ENCODE peak calls at places on chromosomes 12 and 14, in eight cellular contexts. Y is heart left ventricle; V is thoracic aorta; J is GM12878; W is mammary epithelial cell; Z is fibroblast of lung; K is CD8-positive, alpha-beta T cell; S is IMR-90. A is an unnamed sample. For H3K4me1 and H3K9me3, the result is how much of the 10 kb centered on the place peaks cover.

GRCh38 chr12:28698541-28698940 is 450.5 kb upstream of the FAR2 start:
- DNase-seq in K (no peak), V (no peak), J (no peak), S (no peak), W (no peak), Y (no peak), Z (no peak), A (no peak)

GRCh38 chr12:52119398-52120254 is 40.1 kb downstream of the SMIM41 start:
- DNase-seq in Z (peak), J (no peak), W (no peak), Y (no peak), K (no peak), S (no peak), V (no peak), A (peak)

GRCh38 chr12:51392556-51393237 is 1.5 kb upstream of the GALNT6 start:
- DNase-seq in J (no peak), Y (no peak), S (no peak), Z (peak), K (peak), W (no peak), V (no peak), A (peak)

GRCh38 chr12:25904442-25904841 is 54.0 kb upstream of the RASSF8 start:
- DNase-seq in Z (peak), V (no peak), J (no peak), S (peak), Y (no peak), K (no peak), W (no peak), A (peak)

GRCh38 chr12:116597886-116598285 is 38.7 kb downstream of the MAP1LC3B2 start:
- DNase-seq in W (no peak), J (no peak), S (no peak), Z (no peak), K (no peak), Y (no peak), V (no peak), A (peak)

GRCh38 chr14:57486767-57487379 is 6.8 kb downstream of the CCDC198 start:
- DNase-seq in S (peak), K (no peak), V (no peak), Z (peak), J (no peak), Y (no peak), W (peak), A (peak)

GRCh38 chr14:32189806-32190205 is 12.0 kb upstream of the RNU6-7 start:
- DNase-seq in K (no peak), J (no peak), Y (no peak), Z (no peak), V (no peak), W (no peak), S (no peak), A (no peak)

GRCh38 chr14:42459171-42459685 is 852.6 kb downstream of the LRFN5 start:
- DNase-seq in J (no peak), S (no peak), Y (no peak), K (no peak), V (no peak), Z (no peak), W (no peak), A (no peak)

DNA sequence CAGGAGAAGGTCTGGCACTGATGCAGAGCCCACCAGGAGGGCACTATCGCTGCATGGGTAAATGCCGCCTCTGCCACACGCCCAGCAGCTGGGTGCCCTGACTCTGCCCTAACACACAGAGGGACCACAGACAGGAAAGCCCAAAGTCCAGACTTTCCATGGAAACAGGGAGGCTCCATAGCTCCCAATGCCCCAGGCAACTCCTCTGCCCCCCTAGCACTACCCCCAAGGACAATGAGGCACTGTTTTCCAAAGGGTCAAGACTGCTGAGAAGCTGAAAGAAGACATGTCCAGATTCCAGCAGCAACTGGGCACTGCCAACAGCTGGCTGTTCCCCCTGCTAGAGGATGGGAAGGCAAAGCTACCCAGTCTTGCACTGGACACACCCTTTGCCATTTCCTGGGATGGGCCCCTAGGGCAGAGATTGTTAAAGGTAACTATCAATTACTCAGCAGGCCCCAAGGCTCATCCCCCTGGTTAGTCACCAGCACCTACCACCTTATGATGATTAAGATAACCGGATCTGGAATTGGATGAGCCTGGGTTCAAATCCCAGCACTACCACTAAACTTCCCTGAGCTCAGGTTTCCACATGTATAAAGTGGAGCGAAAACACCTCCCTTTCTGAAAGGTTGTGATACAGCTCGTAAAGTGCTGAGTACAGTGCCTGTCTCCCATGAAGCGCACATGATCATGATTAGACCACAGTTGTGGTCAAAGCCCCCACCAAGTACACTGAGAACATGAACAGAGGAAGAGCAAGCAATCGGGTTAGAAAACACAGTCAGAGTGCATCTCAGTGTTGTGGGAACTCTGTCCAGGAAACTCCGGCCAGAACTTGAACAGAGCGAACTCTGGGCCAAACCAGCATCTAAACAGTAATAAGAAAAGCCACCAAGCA is 3.3 kb downstream of the PXN start:
- DNase-seq in V (no peak), S (no peak), J (no peak), Y (no peak), Z (no peak), K (peak), W (peak), A (no peak)
- H3K4me1 ChIP-seq in V (half or more), S (under half), J (under half), Y (half or more), Z (under half), K (half or more), W (half or more), A (half or more)

GRCh38 chr14:91245029-91245428 is 525 bp upstream of the GPR68 start:
- DNase-seq in K (peak), J (no peak), W (no peak), Z (no peak), Y (no peak), V (no peak), S (no peak), A (no peak)
- H3K9me3 ChIP-seq in K (under half), J (under half), W (under half), Z (under half), Y (under half), V (under half), S (under half), A (under half)

GRCh38 chr12:64624035-64624434 is 13.7 kb downstream of the RASSF3 start:
- DNase-seq in W (no peak), J (no peak), Y (no peak), K (no peak), Z (no peak), S (no peak), V (no peak), A (no peak)

GRCh38 chr12:64618953-64619590 is 8.8 kb downstream of the RASSF3 start:
- DNase-seq in J (peak), W (peak), V (no peak), K (no peak), Y (no peak), S (peak), Z (peak), A (peak)

GRCh38 chr12:64625243-64626077 is 15.2 kb downstream of the RASSF3 start:
- DNase-seq in K (peak), S (peak), V (peak), W (peak), Z (peak), J (peak), Y (peak), A (peak)

GRCh38 chr12:64616221-64616620 is 5.9 kb downstream of the RASSF3 start:
- DNase-seq in V (no peak), K (no peak), W (no peak), Y (no peak), J (no peak), Z (peak), S (peak), A (peak)

GRCh38 chr12:64621257-64621942 is 11.1 kb downstream of the RASSF3 start:
- DNase-seq in W (peak), S (peak), J (peak), Y (no peak), K (no peak), V (no peak), Z (peak), A (peak)
- H3K4me1 ChIP-seq in W (under half), S (under half), J (under half), Y (half or more), K (half or more), V (half or more), Z (under half), A (under half)

GRCh38 chr12:14605401-14605989 is 37.8 kb upstream of the PLBD1 start:
- DNase-seq in J (no peak), V (no peak), Y (no peak), K (no peak), Z (no peak), W (no peak), S (no peak), A (no peak)

GRCh38 chr12:14601692-14602091 is 34.0 kb upstream of the PLBD1 start:
- DNase-seq in W (no peak), K (no peak), S (no peak), V (no peak), Y (no peak), J (no peak), Z (no peak), A (no peak)

GRCh38 chr12:14607561-14607960 is 39.9 kb upstream of the PLBD1 start:
- DNase-seq in W (no peak), J (no peak), S (no peak), K (no peak), Y (no peak), Z (no peak), V (no peak), A (no peak)

GRCh38 chr12:14597480-14597879 is 29.8 kb upstream of the PLBD1 start:
- DNase-seq in K (no peak), W (no peak), J (no peak), Y (no peak), S (no peak), Z (no peak), V (no peak), A (no peak)

GRCh38 chr12:14602128-14602527 is 34.4 kb upstream of the PLBD1 start:
- DNase-seq in S (no peak), Y (no peak), V (no peak), J (no peak), Z (no peak), W (no peak), K (no peak), A (no peak)
- H3K9me3 ChIP-seq in S (under half), Y (under half), V (under half), J (under half), Z (under half), W (under half), K (under half), A (half or more)

GRCh38 chr14:37623971-37624370 is 28.5 kb downstream of the TTC6 start:
- DNase-seq in Z (peak), J (no peak), W (peak), K (no peak), V (no peak), S (no peak), Y (no peak), A (no peak)

GRCh38 chr14:37623552-37623951 is 28.1 kb downstream of the TTC6 start:
- DNase-seq in W (peak), Z (peak), V (no peak), S (peak), J (no peak), K (no peak), Y (no peak), A (peak)

GRCh38 chr14:37620856-37621255 is 25.4 kb downstream of the TTC6 start:
- DNase-seq in V (no peak), W (no peak), J (no peak), S (no peak), K (no peak), Y (no peak), Z (no peak), A (no peak)

GRCh38 chr14:37622231-37622923 is 26.9 kb downstream of the TTC6 start:
- DNase-seq in K (no peak), Y (no peak), S (no peak), V (no peak), J (no peak), Z (peak), W (no peak), A (no peak)

DNA sequence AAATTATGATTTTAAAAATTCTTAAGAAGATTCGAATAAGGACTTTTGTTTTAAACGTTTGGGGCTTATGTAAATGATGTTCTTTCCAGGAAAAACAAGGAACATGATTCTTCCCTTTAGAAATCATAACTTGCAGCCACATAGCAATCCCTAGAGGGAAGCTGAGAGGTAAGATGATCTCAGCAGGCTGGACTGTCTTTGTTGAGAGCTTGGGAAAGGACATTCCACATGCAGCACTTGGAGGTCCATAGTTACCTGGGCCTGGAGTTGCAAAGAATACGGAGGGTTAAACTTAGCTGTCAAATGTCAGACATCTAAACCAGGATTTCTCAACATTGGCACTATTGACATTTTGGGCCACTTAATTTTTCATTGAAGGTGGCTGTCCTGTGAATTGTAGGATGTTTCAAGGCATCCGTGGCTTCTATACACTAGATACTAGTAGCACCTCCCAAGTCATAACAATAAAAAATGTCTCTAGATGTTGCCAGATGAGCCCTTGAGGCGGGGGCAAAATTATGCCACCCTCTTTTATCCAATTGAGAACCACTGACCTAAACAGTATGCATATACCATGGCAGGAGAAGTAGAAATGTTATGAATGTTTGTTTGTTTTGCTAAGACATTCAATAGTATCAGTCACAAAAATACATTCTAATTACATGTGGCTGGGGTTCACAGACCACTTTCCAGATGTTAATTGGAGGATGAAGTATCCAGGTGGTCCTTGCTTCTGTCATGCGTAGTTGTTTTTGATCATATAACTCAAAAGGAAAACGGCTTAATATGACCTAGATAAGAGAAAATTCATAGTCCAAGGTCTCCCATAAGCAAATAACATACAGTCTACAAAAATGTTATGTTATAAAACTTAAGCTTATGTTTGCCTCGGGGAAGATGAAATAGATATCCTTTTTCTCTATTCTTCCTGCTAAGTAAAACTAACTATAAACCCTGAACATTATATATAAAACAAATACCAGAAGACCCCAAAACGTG is 30.5 kb downstream of the TTC6 start:
- DNase-seq in W (no peak), Y (no peak), Z (peak), S (peak), J (no peak), K (no peak), V (no peak), A (no peak)
- H3K4me1 ChIP-seq in W (under half), Y (under half), Z (under half), S (under half), J (under half), K (under half), V (under half), A (under half)

DNA sequence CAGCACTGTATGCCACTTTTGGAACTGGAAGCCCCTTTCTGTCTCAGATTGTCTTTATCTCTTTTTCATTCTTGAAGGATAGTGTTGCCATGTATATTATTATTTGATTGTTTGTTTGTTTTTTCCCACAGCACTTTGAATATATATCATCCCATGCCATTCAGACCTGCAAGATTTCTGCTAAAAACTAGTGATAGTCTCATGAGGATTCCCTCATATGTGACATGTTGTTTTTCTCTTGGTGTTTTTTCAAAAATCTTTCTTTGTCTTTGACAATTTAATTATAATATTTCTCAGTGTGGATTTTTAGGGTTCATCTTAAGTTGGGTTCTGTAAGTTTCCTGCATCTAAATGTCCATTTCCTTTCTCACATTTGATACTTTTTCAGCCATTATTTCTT is 36.8 kb upstream of the SCAF11 start:
- DNase-seq in S (no peak), V (no peak), Z (no peak), K (no peak), J (no peak), Y (no peak), W (no peak), A (no peak)
- H3K9me3 ChIP-seq in S (under half), V (under half), Z (under half), K (under half), J (under half), Y (under half), W (under half), A (under half)

GRCh38 chr12:120254809-120255208 is 10.7 kb downstream of the PXN start:
- DNase-seq in V (no peak), Y (no peak), W (no peak), Z (no peak), K (no peak), J (no peak), S (no peak), A (no peak)

GRCh38 chr12:120249266-120249874 is 16.2 kb downstream of the PXN start:
- DNase-seq in Z (no peak), K (no peak), S (no peak), J (no peak), Y (no peak), W (no peak), V (no peak), A (no peak)

GRCh38 chr12:120249875-120250795 is 15.4 kb downstream of the PXN start:
- DNase-seq in J (no peak), S (no peak), V (no peak), Z (no peak), W (no peak), K (peak), Y (peak), A (no peak)

GRCh38 chr12:120247621-120248030 is 17.9 kb downstream of the PXN start:
- DNase-seq in S (peak), W (peak), V (no peak), K (no peak), Z (peak), Y (no peak), J (no peak), A (peak)

DNA sequence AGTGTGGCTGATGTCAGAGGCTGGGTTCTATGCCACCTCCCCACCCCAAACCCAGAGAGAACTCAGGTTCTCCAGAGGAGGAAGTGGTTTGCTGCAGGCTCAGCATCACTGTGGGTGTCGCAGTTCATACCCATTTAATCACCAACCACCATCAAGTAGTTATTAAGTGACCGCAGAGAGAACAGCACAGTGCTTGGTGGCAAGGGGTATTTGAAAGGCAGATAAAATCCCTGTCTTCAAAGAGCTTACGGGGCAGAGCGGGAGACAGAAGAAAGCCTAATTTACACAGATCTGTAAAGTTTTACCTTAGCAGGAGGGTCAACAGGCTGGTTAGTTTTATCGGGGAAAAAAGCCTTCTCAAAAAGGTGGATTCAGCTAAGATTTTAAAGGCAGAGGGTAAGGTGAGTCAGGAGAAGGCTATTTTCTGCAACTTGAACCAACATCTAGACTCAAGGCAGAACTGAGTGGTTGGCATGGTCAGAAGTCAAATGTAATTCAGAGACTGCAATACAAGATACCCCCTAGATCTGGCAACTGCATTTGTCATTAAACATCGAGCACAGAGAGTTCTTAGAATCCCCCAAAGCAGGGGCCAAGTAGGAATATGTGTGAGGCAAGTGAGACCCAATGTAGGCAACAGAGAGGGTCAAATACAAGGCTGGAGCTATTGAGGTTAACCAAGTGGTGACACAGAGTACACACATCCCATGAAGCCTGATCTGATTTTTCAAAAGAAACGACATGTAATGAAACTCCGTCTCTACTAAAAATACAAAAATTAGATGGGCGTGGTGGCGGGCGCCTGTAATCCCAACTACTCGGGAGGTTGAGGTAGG is 13.2 kb downstream of the PXN start:
- DNase-seq in Z (no peak), Y (no peak), V (no peak), J (no peak), S (no peak), K (peak), W (no peak), A (no peak)
- H3K4me1 ChIP-seq in Z (under half), Y (half or more), V (half or more), J (under half), S (under half), K (half or more), W (half or more), A (half or more)

GRCh38 chr12:92597997-92598396 is 104.8 kb upstream of the PLEKHG7 start:
- DNase-seq in Y (no peak), K (no peak), S (peak), J (no peak), V (no peak), W (peak), Z (peak), A (peak)
- H3K9me3 ChIP-seq in Y (under half), K (under half), S (under half), J (under half), V (under half), W (under half), Z (under half), A (under half)

GRCh38 chr14:54172562-54172961 is 215.9 kb upstream of the BMP4 start:
- DNase-seq in S (no peak), K (no peak), W (no peak), V (no peak), Z (no peak), J (no peak), Y (no peak), A (no peak)
- H3K4me1 ChIP-seq in S (under half), K (under half), W (under half), V (under half), Z (under half), J (under half), Y (under half), A (under half)

GRCh38 chr14:105837349-105838063 is 311.1 kb downstream of the TMEM121 start:
- DNase-seq in V (no peak), K (no peak), Y (no peak), S (no peak), J (no peak), W (no peak), Z (no peak), A (no peak)

GRCh38 chr14:105838107-105838506 is 311.7 kb downstream of the TMEM121 start:
- DNase-seq in K (no peak), Y (no peak), S (no peak), Z (no peak), V (no peak), J (no peak), W (no peak), A (no peak)

GRCh38 chr14:105839425-105840265 is 313.3 kb downstream of the TMEM121 start:
- DNase-seq in W (no peak), J (no peak), V (no peak), Y (peak), Z (no peak), K (no peak), S (no peak), A (no peak)

GRCh38 chr14:105840266-105841021 is 314.1 kb downstream of the TMEM121 start:
- DNase-seq in V (no peak), S (no peak), Y (no peak), K (no peak), W (no peak), Z (no peak), J (no peak), A (no peak)

GRCh38 chr14:105838591-105839424 is 312.4 kb downstream of the TMEM121 start:
- DNase-seq in J (no peak), V (no peak), S (no peak), Z (no peak), K (no peak), W (no peak), Y (peak), A (no peak)
- H3K9me3 ChIP-seq in J (under half), V (under half), S (half or more), Z (under half), K (under half), W (under half), Y (under half), A (under half)

A was measured in adipocyte.